ENCODE peak calls at places on chromosomes 7 and 10, in seven cellular contexts. One of them, this sample, is unnamed.

GRCh38 chr7:151157645-151158329 is 9.7 kb downstream of the GBX1 start:
- DNase-seq in thyroid gland: no peak
- DNase-seq in pancreas: no peak
- DNase-seq in cardiac muscle cell: no peak
- DNase-seq in heart right ventricle: no peak
- DNase-seq in H1: no peak
- DNase-seq in HCT116: no peak
- DNase-seq in this sample: no peak

GRCh38 chr7:151519765-151520418 is at the start of gene RHEB:
- DNase-seq in pancreas: peak; percentile 99
- DNase-seq in cardiac muscle cell: peak; percentile 99
- DNase-seq in thyroid gland: peak; percentile 99
- DNase-seq in HCT116: peak; percentile 98
- DNase-seq in H1: peak; percentile 97
- DNase-seq in heart right ventricle: peak; percentile 98
- DNase-seq in this sample: peak; percentile 100

GRCh38 chr10:88379575-88379974 is 203.5 kb downstream of the RNLS start:
- DNase-seq in pancreas: no peak
- DNase-seq in H1: no peak
- DNase-seq in heart right ventricle: no peak
- DNase-seq in thyroid gland: no peak
- DNase-seq in cardiac muscle cell: no peak
- DNase-seq in HCT116: no peak
- DNase-seq in this sample: no peak

GRCh38 chr7:16637279-16637795 is 8.2 kb downstream of the ANKMY2 start:
- DNase-seq in thyroid gland: peak; percentile 32
- DNase-seq in cardiac muscle cell: no peak
- DNase-seq in heart right ventricle: no peak
- DNase-seq in pancreas: no peak
- DNase-seq in HCT116: no peak
- DNase-seq in H1: no peak
- DNase-seq in this sample: no peak

GRCh38 chr10:101400529-101400928 is 46.6 kb downstream of the BTRC start:
- DNase-seq in pancreas: no peak
- DNase-seq in cardiac muscle cell: no peak
- DNase-seq in thyroid gland: no peak
- DNase-seq in heart right ventricle: no peak
- DNase-seq in HCT116: no peak
- DNase-seq in H1: no peak
- DNase-seq in this sample: no peak

GRCh38 chr10:314871-315270 is 179.6 kb downstream of the ZMYND11 start:
- DNase-seq in thyroid gland: no peak
- DNase-seq in pancreas: no peak
- DNase-seq in heart right ventricle: no peak
- DNase-seq in H1: no peak
- DNase-seq in cardiac muscle cell: no peak
- DNase-seq in HCT116: no peak
- DNase-seq in this sample: no peak

GRCh38 chr10:123148414-123149161 is 652 bp downstream of the HMX2 start:
- DNase-seq in pancreas: no peak
- DNase-seq in thyroid gland: no peak
- DNase-seq in HCT116: no peak
- DNase-seq in heart right ventricle: no peak
- DNase-seq in H1: no peak
- DNase-seq in cardiac muscle cell: no peak
- DNase-seq in this sample: peak; percentile 69

GRCh38 chr10:42930516-42931205 is 146.2 kb upstream of the RET start:
- DNase-seq in HCT116: no peak
- DNase-seq in thyroid gland: no peak
- DNase-seq in cardiac muscle cell: no peak
- DNase-seq in heart right ventricle: no peak
- DNase-seq in H1: no peak
- DNase-seq in pancreas: no peak
- DNase-seq in this sample: no peak

GRCh38 chr7:103075337-103075918 is 488 bp downstream of the ARMC10 start:
- DNase-seq in cardiac muscle cell: peak; percentile 71
- DNase-seq in pancreas: peak; percentile 70
- DNase-seq in H1: peak; percentile 57
- DNase-seq in heart right ventricle: peak; percentile 49
- DNase-seq in HCT116: no peak
- DNase-seq in thyroid gland: peak; percentile 63
- DNase-seq in this sample: peak; percentile 91

GRCh38 chr10:30500534-30500933 is 66.5 kb downstream of the MAP3K8 start:
- DNase-seq in thyroid gland: no peak
- DNase-seq in H1: no peak
- DNase-seq in cardiac muscle cell: no peak
- DNase-seq in pancreas: no peak
- DNase-seq in HCT116: no peak
- DNase-seq in heart right ventricle: no peak
- DNase-seq in this sample: no peak

GRCh38 chr10:60536529-60537114 is 146.9 kb upstream of the ANK3 start:
- DNase-seq in HCT116: peak; percentile 48
- DNase-seq in heart right ventricle: no peak
- DNase-seq in pancreas: no peak
- DNase-seq in H1: no peak
- DNase-seq in cardiac muscle cell: no peak
- DNase-seq in thyroid gland: no peak
- DNase-seq in this sample: no peak

GRCh38 chr10:13103554-13103953 is 3.6 kb downstream of the OPTN start:
- DNase-seq in H1: no peak
- DNase-seq in heart right ventricle: no peak
- DNase-seq in cardiac muscle cell: no peak
- DNase-seq in HCT116: no peak
- DNase-seq in pancreas: no peak
- DNase-seq in thyroid gland: no peak
- DNase-seq in this sample: no peak

GRCh38 chr10:13099144-13099665 is 758 bp upstream of the OPTN start:
- DNase-seq in thyroid gland: peak; percentile 22
- DNase-seq in cardiac muscle cell: no peak
- DNase-seq in heart right ventricle: peak; percentile 25
- DNase-seq in H1: peak; percentile 58
- DNase-seq in HCT116: peak; percentile 54
- DNase-seq in pancreas: peak; percentile 36
- DNase-seq in this sample: peak; percentile 75

GRCh38 chr10:13099666-13100348 is at the start of gene OPTN:
- DNase-seq in H1: peak; percentile 21
- DNase-seq in pancreas: peak; percentile 79
- DNase-seq in HCT116: peak; percentile 64
- DNase-seq in heart right ventricle: peak; percentile 84
- DNase-seq in cardiac muscle cell: peak; percentile 81
- DNase-seq in thyroid gland: peak; percentile 73
- DNase-seq in this sample: peak; percentile 93

GRCh38 chr10:13102002-13102794 is 2.2 kb downstream of the OPTN start:
- DNase-seq in pancreas: no peak
- DNase-seq in HCT116: no peak
- DNase-seq in thyroid gland: no peak
- DNase-seq in H1: no peak
- DNase-seq in heart right ventricle: peak; percentile 16
- DNase-seq in cardiac muscle cell: no peak
- DNase-seq in this sample: no peak

DNA sequence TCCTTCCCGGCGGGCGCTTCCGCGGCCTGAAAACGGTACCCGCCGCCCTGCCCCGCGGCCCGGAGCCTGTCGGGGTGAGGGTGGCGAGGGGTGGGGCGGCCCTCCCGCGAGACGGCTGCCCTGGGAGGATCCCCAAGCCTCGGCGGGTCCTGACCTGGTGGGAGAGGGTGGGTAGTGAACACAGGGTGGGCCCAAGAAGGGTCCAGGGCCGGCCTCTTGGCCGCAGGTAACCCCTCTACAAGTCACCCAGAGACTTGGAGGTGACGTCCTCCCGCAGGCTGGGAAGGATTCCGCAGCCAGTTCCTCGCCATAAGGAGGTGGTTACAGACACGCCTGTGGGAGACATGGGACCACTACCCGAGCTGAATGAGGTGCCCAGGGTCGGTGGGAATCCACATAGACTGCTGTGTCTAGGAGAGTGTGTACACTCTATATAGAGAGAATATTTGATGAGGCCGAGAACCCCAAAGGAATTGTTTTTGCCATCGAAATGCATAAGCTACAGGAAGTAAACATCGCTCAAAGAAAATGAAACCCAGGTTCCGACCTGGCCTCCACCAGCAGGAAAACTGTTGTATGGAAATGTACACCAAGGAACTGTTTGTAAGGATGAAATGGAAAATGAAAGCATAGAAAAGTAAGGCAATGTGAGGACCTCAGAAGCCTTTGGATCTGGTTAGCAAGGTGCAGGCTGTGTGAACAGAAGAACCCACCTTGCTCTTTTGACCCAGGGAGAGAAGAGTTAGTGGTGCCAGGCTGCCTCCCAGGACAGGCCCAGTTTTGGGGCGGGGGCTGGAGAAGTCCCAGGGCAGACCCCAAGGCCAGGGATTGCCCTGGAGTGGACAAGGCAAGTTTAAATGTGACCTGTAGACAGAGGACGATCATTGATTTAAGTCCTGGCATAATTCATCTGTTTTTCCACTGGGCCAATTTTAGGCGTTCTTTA is 659 bp downstream of the OPTN start:
- DNase-seq in thyroid gland: peak; percentile 24
- DNase-seq in HCT116: no peak
- DNase-seq in cardiac muscle cell: no peak
- DNase-seq in H1: no peak
- DNase-seq in pancreas: peak; percentile 49
- DNase-seq in heart right ventricle: no peak
- DNase-seq in this sample: peak; percentile 79
- H3K27ac ChIP-seq in thyroid gland: peak overlapping the region; percentile 94
- H3K27ac ChIP-seq in HCT116: peak overlapping the region; percentile 58
- H3K27ac ChIP-seq in cardiac muscle cell: no peak overlapping the region
- H3K27ac ChIP-seq in H1: no peak overlapping the region
- H3K27ac ChIP-seq in pancreas: peak overlapping the region; percentile 69
- H3K27ac ChIP-seq in heart right ventricle: peak overlapping the region; percentile 98
- H3K27ac ChIP-seq in this sample: peak overlapping the region; percentile 91

DNA sequence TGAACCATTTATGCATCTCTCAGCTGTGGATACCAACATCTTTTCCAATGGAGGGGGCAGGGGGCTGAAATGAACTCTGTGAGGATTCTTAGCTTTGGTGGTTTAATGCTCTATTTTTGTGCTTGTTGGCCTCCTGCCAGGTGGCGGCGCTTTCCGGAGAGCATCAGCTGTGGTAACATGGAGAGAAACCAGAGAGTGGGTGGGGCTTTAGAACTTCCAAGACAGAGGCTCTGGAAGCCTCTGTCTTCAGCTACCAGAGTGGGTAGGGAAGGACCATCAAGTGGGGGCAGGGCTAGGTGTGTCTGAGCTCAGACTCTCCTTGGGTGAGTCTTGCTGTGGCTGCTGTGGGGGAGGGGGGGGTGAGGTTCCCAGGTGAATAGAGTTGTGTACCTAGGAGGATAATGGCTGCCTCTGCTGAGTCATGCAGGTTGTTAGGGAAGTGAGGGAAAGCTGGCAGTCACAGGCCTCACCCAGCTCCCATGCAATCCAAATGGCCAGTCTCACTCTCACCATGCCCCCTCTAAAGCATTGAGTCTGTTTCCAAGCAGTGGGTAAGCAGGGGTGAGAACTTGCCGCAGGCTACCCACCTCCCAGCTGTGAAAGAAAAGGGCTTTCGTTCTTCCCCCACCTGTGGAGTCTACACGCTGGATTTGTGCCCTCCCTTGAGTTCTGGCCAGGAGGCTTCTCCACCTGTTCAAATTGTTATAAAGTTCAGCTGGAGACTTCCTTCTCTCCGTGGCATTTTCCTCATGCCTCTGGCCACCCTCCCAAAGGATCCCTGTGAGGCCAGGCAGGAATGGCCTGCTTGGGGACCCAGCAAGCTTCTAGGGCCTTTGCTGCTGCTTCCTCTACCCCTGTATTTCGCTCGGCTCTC is 527.0 kb downstream of the NEBL start:
- DNase-seq in H1: peak; percentile 7
- DNase-seq in heart right ventricle: no peak
- DNase-seq in thyroid gland: no peak
- DNase-seq in cardiac muscle cell: no peak
- DNase-seq in pancreas: no peak
- DNase-seq in HCT116: no peak
- DNase-seq in this sample: no peak
- H3K27ac ChIP-seq in H1: peak overlapping the region; percentile 91
- H3K27ac ChIP-seq in heart right ventricle: no peak overlapping the region
- H3K27ac ChIP-seq in thyroid gland: no peak overlapping the region
- H3K27ac ChIP-seq in cardiac muscle cell: no peak overlapping the region
- H3K27ac ChIP-seq in pancreas: no peak overlapping the region
- H3K27ac ChIP-seq in HCT116: no peak overlapping the region
- H3K27ac ChIP-seq in this sample: no peak overlapping the region

GRCh38 chr10:12504628-12505027 is 155.3 kb downstream of the CAMK1D start:
- DNase-seq in H1: no peak
- DNase-seq in thyroid gland: no peak
- DNase-seq in HCT116: no peak
- DNase-seq in cardiac muscle cell: no peak
- DNase-seq in pancreas: no peak
- DNase-seq in heart right ventricle: no peak
- DNase-seq in this sample: peak; percentile 14
- H3K27ac ChIP-seq in H1: no peak overlapping the region
- H3K27ac ChIP-seq in thyroid gland: no peak overlapping the region
- H3K27ac ChIP-seq in HCT116: no peak overlapping the region
- H3K27ac ChIP-seq in cardiac muscle cell: no peak overlapping the region
- H3K27ac ChIP-seq in pancreas: no peak overlapping the region
- H3K27ac ChIP-seq in heart right ventricle: no peak overlapping the region
- H3K27ac ChIP-seq in this sample: no peak overlapping the region

DNA sequence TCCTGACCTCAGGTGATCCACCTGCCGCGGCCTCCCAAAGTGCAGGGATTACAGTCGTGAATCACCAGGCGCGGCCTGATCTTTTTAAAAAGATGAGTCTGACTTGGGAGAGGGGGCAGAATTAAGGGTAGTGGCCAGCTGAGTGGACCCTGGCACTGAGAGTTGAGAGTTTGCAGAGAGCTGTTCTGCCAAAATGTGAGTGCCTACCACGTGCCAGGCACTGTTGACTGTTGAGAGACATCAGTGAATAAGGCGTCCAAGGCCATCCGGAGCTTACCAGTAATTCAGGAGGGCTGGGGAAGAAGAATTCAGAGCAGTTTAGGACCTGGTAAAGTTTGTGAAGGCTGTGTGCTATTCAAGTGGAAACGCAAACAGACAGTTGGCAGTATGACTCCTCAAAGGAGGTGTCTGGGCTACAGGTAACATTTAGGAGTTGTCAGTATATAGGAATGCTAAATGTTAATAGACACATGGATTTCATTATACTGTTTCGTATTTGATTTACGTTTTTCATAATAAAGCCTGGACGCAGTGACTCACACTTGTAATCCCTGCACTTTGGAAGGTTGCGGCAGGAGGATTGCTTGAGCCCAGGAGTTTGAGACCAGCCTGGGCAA is 1.5 kb downstream of the NIPSNAP2 start:
- DNase-seq in thyroid gland: peak; percentile 85
- DNase-seq in HCT116: no peak
- DNase-seq in heart right ventricle: peak; percentile 27
- DNase-seq in cardiac muscle cell: no peak
- DNase-seq in H1: no peak
- DNase-seq in pancreas: no peak
- DNase-seq in this sample: no peak
- H3K27ac ChIP-seq in thyroid gland: peak overlapping the region; percentile 89
- H3K27ac ChIP-seq in HCT116: no peak overlapping the region
- H3K27ac ChIP-seq in heart right ventricle: peak overlapping the region; percentile 95
- H3K27ac ChIP-seq in cardiac muscle cell: peak overlapping the region; percentile 98
- H3K27ac ChIP-seq in H1: no peak overlapping the region
- H3K27ac ChIP-seq in pancreas: peak overlapping the region; percentile 89
- H3K27ac ChIP-seq in this sample: no peak overlapping the region

DNA sequence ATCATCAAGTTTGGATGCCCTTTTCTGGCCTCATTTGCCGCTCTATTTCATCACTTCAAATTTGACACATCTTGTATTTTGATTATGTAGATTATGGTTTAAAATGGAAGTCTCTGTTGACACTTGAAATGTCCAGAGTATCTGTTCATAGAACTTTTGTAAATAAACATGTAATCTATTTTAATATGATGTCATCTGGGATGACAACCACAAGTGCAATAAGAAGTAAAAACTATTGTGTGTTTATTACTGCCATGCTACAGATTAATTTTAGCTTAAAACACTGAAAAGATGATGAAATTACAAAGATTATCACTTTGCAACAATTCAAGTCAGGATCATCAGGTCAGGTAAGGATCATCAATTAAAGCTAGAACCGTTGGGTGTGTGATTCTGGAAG is 30.0 kb downstream of the CYP2C8 start:
- DNase-seq in H1: no peak
- DNase-seq in cardiac muscle cell: no peak
- DNase-seq in heart right ventricle: no peak
- DNase-seq in thyroid gland: no peak
- DNase-seq in pancreas: no peak
- DNase-seq in HCT116: no peak
- DNase-seq in this sample: no peak
- H3K27ac ChIP-seq in H1: no peak overlapping the region
- H3K27ac ChIP-seq in cardiac muscle cell: no peak overlapping the region
- H3K27ac ChIP-seq in heart right ventricle: no peak overlapping the region
- H3K27ac ChIP-seq in thyroid gland: no peak overlapping the region
- H3K27ac ChIP-seq in pancreas: no peak overlapping the region
- H3K27ac ChIP-seq in HCT116: no peak overlapping the region
- H3K27ac ChIP-seq in this sample: no peak overlapping the region